ENCODE peak calls at places on chromosomes 1 and 21, in five cellular contexts. One of them, this sample, is unnamed.

GRCh38 chr1:116990612-116991151 is 10.9 kb upstream of the CD101 start:
- DNase-seq in left ventricle myocardium superior: peak; percentile 91
- DNase-seq in Calu3: no peak
- DNase-seq in MCF 10A: peak; percentile 98
- DNase-seq in GM23338: no peak
- DNase-seq in this sample: peak; percentile 81

GRCh38 chr1:153697873-153698647 is 19.6 kb downstream of the NPR1 start:
- DNase-seq in left ventricle myocardium superior: peak; percentile 78
- DNase-seq in Calu3: no peak
- DNase-seq in MCF 10A: no peak
- DNase-seq in GM23338: peak; percentile 66
- DNase-seq in this sample: peak; percentile 70

GRCh38 chr1:39622427-39622826 is 17.0 kb downstream of the HEYL start:
- DNase-seq in left ventricle myocardium superior: no peak
- DNase-seq in Calu3: no peak
- DNase-seq in MCF 10A: no peak
- DNase-seq in GM23338: no peak
- DNase-seq in this sample: no peak

GRCh38 chr1:109785446-109786106 is 21.9 kb upstream of the EPS8L3 start:
- DNase-seq in left ventricle myocardium superior: no peak
- DNase-seq in Calu3: no peak
- DNase-seq in MCF 10A: no peak
- DNase-seq in GM23338: no peak
- DNase-seq in this sample: peak; percentile 31

GRCh38 chr21:41766883-41767605 is at the start of gene RIPK4:
- DNase-seq in left ventricle myocardium superior: no peak
- DNase-seq in Calu3: peak; percentile 83
- DNase-seq in MCF 10A: peak; percentile 87
- DNase-seq in GM23338: peak; percentile 91
- DNase-seq in this sample: peak; percentile 93

GRCh38 chr1:198967566-198967965 is 328.7 kb downstream of the PTPRC start:
- DNase-seq in left ventricle myocardium superior: no peak
- DNase-seq in Calu3: no peak
- DNase-seq in MCF 10A: no peak
- DNase-seq in GM23338: no peak
- DNase-seq in this sample: no peak

GRCh38 chr21:44390886-44391285 is 37.5 kb downstream of the TRPM2 start:
- DNase-seq in left ventricle myocardium superior: no peak
- DNase-seq in Calu3: no peak
- DNase-seq in MCF 10A: no peak
- DNase-seq in GM23338: no peak
- DNase-seq in this sample: peak; percentile 22

GRCh38 chr1:58803858-58804257 is 20.0 kb upstream of the JUN start:
- DNase-seq in left ventricle myocardium superior: no peak
- DNase-seq in Calu3: no peak
- DNase-seq in MCF 10A: no peak
- DNase-seq in GM23338: no peak
- DNase-seq in this sample: no peak

GRCh38 chr1:15885701-15886612 is 38.5 kb downstream of the SPEN start:
- DNase-seq in left ventricle myocardium superior: peak; percentile 98
- DNase-seq in Calu3: peak; percentile 90
- DNase-seq in MCF 10A: peak; percentile 94
- DNase-seq in GM23338: peak; percentile 94
- DNase-seq in this sample: peak; percentile 91

GRCh38 chr1:226888816-226889215 is 18.4 kb downstream of the PSEN2 start:
- DNase-seq in left ventricle myocardium superior: no peak
- DNase-seq in Calu3: no peak
- DNase-seq in MCF 10A: no peak
- DNase-seq in GM23338: no peak
- DNase-seq in this sample: no peak

GRCh38 chr1:212232020-212232570 is 53.1 kb upstream of the PPP2R5A start:
- DNase-seq in left ventricle myocardium superior: no peak
- DNase-seq in Calu3: no peak
- DNase-seq in MCF 10A: no peak
- DNase-seq in GM23338: no peak
- DNase-seq in this sample: no peak

GRCh38 chr1:186978596-186979556 is 150.1 kb downstream of the PLA2G4A start:
- DNase-seq in left ventricle myocardium superior: no peak
- DNase-seq in Calu3: no peak
- DNase-seq in MCF 10A: no peak
- DNase-seq in GM23338: no peak
- DNase-seq in this sample: no peak

GRCh38 chr1:73782901-73783300 is 415.1 kb downstream of the LRRIQ3 start:
- DNase-seq in left ventricle myocardium superior: no peak
- DNase-seq in Calu3: no peak
- DNase-seq in MCF 10A: no peak
- DNase-seq in GM23338: no peak
- DNase-seq in this sample: no peak

GRCh38 chr1:33164120-33164519 is 17.7 kb downstream of the TRIM62 start:
- DNase-seq in left ventricle myocardium superior: no peak
- DNase-seq in Calu3: no peak
- DNase-seq in MCF 10A: no peak
- DNase-seq in GM23338: no peak
- DNase-seq in this sample: peak; percentile 76

GRCh38 chr1:226814751-226815496 is 55.5 kb upstream of the PSEN2 start:
- DNase-seq in left ventricle myocardium superior: peak; percentile 53
- DNase-seq in Calu3: peak; percentile 87
- DNase-seq in MCF 10A: peak; percentile 100
- DNase-seq in GM23338: no peak
- DNase-seq in this sample: peak; percentile 93

GRCh38 chr1:43317817-43318471 is 17.2 kb downstream of the TIE1 start:
- DNase-seq in left ventricle myocardium superior: no peak
- DNase-seq in Calu3: no peak
- DNase-seq in MCF 10A: no peak
- DNase-seq in GM23338: no peak
- DNase-seq in this sample: no peak

GRCh38 chr21:46203203-46203600 is 18.9 kb upstream of the SPATC1L start:
- DNase-seq in left ventricle myocardium superior: no peak
- DNase-seq in Calu3: no peak
- DNase-seq in MCF 10A: no peak
- DNase-seq in GM23338: no peak
- DNase-seq in this sample: peak; percentile 73

GRCh38 chr1:215652371-215652770 is 85.3 kb downstream of the KCTD3 start:
- DNase-seq in left ventricle myocardium superior: no peak
- DNase-seq in Calu3: no peak
- DNase-seq in MCF 10A: no peak
- DNase-seq in GM23338: peak; percentile 44
- DNase-seq in this sample: no peak

This sample was measured in osteoblast.